ENCODE peak calls at places on chromosomes 3 and 15, in six cellular contexts. F is endodermal cell; Z is AG04450; B is CD8-positive, alpha-beta T cell; D is heart right ventricle; M is CD4-positive, alpha-beta T cell. O is an unnamed sample.

GRCh38 chr3:101976473-101976872 is 127.2 kb downstream of the NFKBIZ start:
- DNase-seq in F (no peak), Z (no peak), B (no peak), D (no peak), M (no peak), O (no peak)

GRCh38 chr15:64412216-64412615 is 24.6 kb downstream of the TRIP4 start:
- DNase-seq in F (no peak), Z (no peak), B (no peak), D (no peak), M (no peak), O (no peak)

GRCh38 chr3:32302601-32303000 is 64.1 kb downstream of the CMTM8 start:
- DNase-seq in F (no peak), Z (no peak), B (no peak), D (no peak), M (no peak), O (no peak)

GRCh38 chr3:48928679-48929078 is 10.0 kb downstream of the ARIH2 start:
- DNase-seq in F (no peak), Z (no peak), B (no peak), D (no peak), M (no peak), O (no peak)

GRCh38 chr3:25665646-25666136 is 984 bp upstream of the TOP2B start:
- DNase-seq in F (no peak), Z (no peak), B (no peak), D (no peak), M (no peak), O (no peak)

GRCh38 chr15:95559875-95560394 is 770.6 kb upstream of the NR2F2 start:
- DNase-seq in F (no peak), Z (peak), B (no peak), D (no peak), M (no peak), O (no peak)

GRCh38 chr3:45528429-45528828 is 66.1 kb upstream of the LIMD1 start:
- DNase-seq in F (no peak), Z (no peak), B (no peak), D (no peak), M (no peak), O (no peak)

GRCh38 chr3:58609990-58610389 is 32.8 kb upstream of the FAM107A start:
- DNase-seq in F (no peak), Z (no peak), B (no peak), D (no peak), M (no peak), O (no peak)

GRCh38 chr3:9916346-9916733 is 558 bp upstream of the IL17RC start:
- DNase-seq in F (no peak), Z (no peak), B (no peak), D (no peak), M (no peak), O (no peak)

GRCh38 chr15:80618666-80619481 is 76.2 kb upstream of the ABHD17C start:
- DNase-seq in F (no peak), Z (no peak), B (no peak), D (no peak), M (no peak), O (no peak)

GRCh38 chr15:74780983-74781672 is 752 bp upstream of the CSK start:
- DNase-seq in F (peak), Z (no peak), B (no peak), D (no peak), M (no peak), O (no peak)

GRCh38 chr3:30751610-30752299 is 142.7 kb downstream of the GADL1 start:
- DNase-seq in F (peak), Z (no peak), B (peak), D (peak), M (peak), O (no peak)

GRCh38 chr3:113039546-113039945 is 48.8 kb downstream of the GTPBP8 start:
- DNase-seq in F (no peak), Z (no peak), B (no peak), D (no peak), M (no peak), O (no peak)

GRCh38 chr3:31957106-31957505 is 24.0 kb downstream of the OSBPL10 start:
- DNase-seq in F (no peak), Z (no peak), B (no peak), D (no peak), M (no peak), O (no peak)

GRCh38 chr3:71579301-71579933 is 4.1 kb downstream of the FOXP1 start:
- DNase-seq in F (no peak), Z (no peak), B (no peak), D (no peak), M (no peak), O (no peak)

GRCh38 chr3:71578045-71578730 is 5.3 kb downstream of the FOXP1 start:
- DNase-seq in F (no peak), Z (no peak), B (no peak), D (no peak), M (no peak), O (no peak)

GRCh38 chr3:71581451-71581980 is 2.0 kb downstream of the FOXP1 start:
- DNase-seq in F (peak), Z (no peak), B (no peak), D (peak), M (peak), O (peak)

GRCh38 chr3:71580636-71581215 is 2.8 kb downstream of the FOXP1 start:
- DNase-seq in F (no peak), Z (no peak), B (no peak), D (no peak), M (no peak), O (no peak)

DNA sequence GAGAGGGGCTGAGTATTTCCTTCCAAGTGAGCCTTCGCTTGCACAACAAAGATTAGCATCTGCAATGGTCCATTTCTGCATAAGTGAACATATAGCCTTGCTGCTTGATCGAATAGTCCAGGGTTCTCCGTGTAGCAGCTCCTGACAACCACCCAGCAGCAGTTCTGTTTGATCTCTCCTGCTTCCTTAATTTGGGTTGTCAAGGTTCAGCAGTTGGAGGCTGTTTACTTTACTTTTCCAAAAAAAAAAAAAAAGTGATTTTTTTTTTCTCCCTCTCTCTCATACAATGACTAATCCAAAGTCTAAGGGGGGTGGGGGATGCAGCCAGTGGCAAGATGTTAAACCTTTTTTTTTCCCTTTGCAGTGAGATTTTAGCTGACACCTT is 3.6 kb downstream of the FOXP1 start:
- DNase-seq in F (no peak), Z (no peak), B (no peak), D (no peak), M (no peak), O (no peak)
- H3K27ac ChIP-seq in F (no peak), Z (no peak), B (no peak), D (peak), M (no peak), O (no peak)

GRCh38 chr3:148953094-148953493 is 38.2 kb upstream of the GYG1 start:
- DNase-seq in F (no peak), Z (no peak), B (no peak), D (no peak), M (no peak), O (no peak)

GRCh38 chr3:148957586-148957985 is 33.8 kb upstream of the GYG1 start:
- DNase-seq in F (peak), Z (no peak), B (no peak), D (no peak), M (no peak), O (no peak)

GRCh38 chr3:148958681-148959080 is 32.7 kb upstream of the GYG1 start:
- DNase-seq in F (no peak), Z (no peak), B (no peak), D (no peak), M (no peak), O (no peak)

GRCh38 chr3:148954981-148955380 is 36.4 kb upstream of the GYG1 start:
- DNase-seq in F (no peak), Z (no peak), B (no peak), D (no peak), M (no peak), O (no peak)

DNA sequence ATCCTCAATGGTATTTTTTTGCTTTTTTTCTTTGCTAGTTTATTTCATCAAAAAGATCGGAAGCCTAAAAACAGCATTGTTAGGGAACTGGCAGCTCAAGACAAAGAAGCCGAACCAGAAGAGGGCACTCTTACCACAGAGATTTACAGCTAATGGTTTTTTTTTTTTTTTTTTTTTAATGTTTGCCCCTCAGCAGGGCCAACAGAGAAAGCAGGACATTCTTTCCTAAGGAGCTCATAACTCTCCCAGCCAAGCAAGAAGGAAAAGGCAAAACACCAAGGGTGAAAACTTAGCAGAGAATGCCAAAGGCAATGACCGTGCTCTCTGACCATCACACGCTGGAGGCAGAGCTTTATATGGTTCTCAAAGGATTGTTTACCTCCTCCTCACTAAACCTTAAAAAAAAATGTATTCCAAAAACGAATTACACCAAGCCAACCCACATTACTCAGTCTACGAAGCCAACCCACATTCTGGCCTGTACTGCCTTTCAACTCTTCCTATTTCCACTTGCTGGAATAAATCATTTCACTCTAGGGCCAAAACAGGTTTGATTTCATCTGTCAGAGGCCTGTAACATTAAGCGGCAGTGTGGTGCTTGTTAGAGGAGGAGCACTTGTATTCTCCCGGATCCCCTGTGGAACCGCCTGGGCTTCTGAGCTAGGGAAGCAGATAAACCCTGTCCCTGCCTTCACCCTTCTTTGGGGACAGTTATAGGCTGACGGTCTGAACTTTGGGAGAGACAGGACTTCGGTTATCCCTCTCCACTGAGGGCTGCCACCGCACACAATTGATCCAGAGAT is 35.6 kb upstream of the GYG1 start:
- DNase-seq in F (peak), Z (peak), B (no peak), D (peak), M (no peak), O (no peak)
- H3K27ac ChIP-seq in F (no peak), Z (peak), B (no peak), D (peak), M (no peak), O (no peak)

GRCh38 chr3:13278783-13279531 is 141.2 kb downstream of the NUP210 start:
- DNase-seq in F (no peak), Z (no peak), B (no peak), D (no peak), M (no peak), O (no peak)

GRCh38 chr3:13276438-13277129 is 143.5 kb downstream of the NUP210 start:
- DNase-seq in F (no peak), Z (no peak), B (no peak), D (no peak), M (no peak), O (no peak)

GRCh38 chr3:13277860-13278531 is 142.1 kb downstream of the NUP210 start:
- DNase-seq in F (no peak), Z (no peak), B (no peak), D (no peak), M (no peak), O (no peak)

GRCh38 chr3:13275376-13276005 is 144.6 kb downstream of the NUP210 start:
- DNase-seq in F (no peak), Z (no peak), B (no peak), D (no peak), M (no peak), O (no peak)

GRCh38 chr3:13277130-13277783 is 142.9 kb downstream of the NUP210 start:
- DNase-seq in F (no peak), Z (no peak), B (no peak), D (no peak), M (no peak), O (no peak)
- H3K27ac ChIP-seq in F (peak), Z (no peak), B (no peak), D (peak), M (no peak), O (peak)

GRCh38 chr3:29313074-29313473 is 32.2 kb downstream of the RBMS3 start:
- DNase-seq in F (no peak), Z (no peak), B (no peak), D (no peak), M (no peak), O (no peak)

GRCh38 chr3:29311805-29312204 is 30.9 kb downstream of the RBMS3 start:
- DNase-seq in F (no peak), Z (no peak), B (no peak), D (no peak), M (no peak), O (no peak)

GRCh38 chr3:29314727-29315088 is 33.8 kb downstream of the RBMS3 start:
- DNase-seq in F (no peak), Z (no peak), B (no peak), D (no peak), M (no peak), O (no peak)

GRCh38 chr3:29310865-29311264 is 30.0 kb downstream of the RBMS3 start:
- DNase-seq in F (no peak), Z (no peak), B (no peak), D (no peak), M (no peak), O (no peak)

GRCh38 chr3:29313981-29314726 is 33.3 kb downstream of the RBMS3 start:
- DNase-seq in F (no peak), Z (no peak), B (no peak), D (no peak), M (no peak), O (no peak)
- H3K27ac ChIP-seq in F (no peak), Z (no peak), B (no peak), D (no peak), M (no peak), O (no peak)

DNA sequence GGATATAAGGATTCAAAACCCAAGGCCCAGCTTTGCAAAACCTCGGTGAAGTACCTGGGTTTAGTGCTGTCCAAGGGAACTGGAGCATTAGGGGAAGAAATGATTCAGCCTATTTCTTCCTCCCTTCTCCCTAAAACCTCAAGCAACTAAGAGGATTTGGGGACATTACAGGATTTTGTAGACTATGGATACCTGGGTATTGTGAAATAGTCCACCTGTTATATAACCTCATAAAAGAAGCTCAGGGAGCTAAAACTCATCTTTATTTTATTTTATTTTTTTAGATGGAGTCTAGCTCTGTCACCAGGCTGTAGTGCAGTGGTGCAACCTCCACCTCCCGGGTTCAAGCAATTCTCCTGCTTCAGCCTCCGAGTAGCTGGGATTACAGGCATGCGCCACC is 8.7 kb upstream of the SMCO1 start:
- DNase-seq in F (no peak), Z (no peak), B (no peak), D (no peak), M (no peak), O (no peak)
- H3K27ac ChIP-seq in F (no peak), Z (no peak), B (no peak), D (no peak), M (no peak), O (no peak)

GRCh38 chr3:126969586-126969985 is 13.3 kb upstream of the PLXNA1 start:
- DNase-seq in F (no peak), Z (no peak), B (no peak), D (no peak), M (no peak), O (no peak)
- H3K27ac ChIP-seq in F (no peak), Z (no peak), B (no peak), D (no peak), M (no peak), O (no peak)

GRCh38 chr3:174016186-174016585 is 618.6 kb downstream of the NLGN1 start:
- DNase-seq in F (no peak), Z (peak), B (no peak), D (no peak), M (no peak), O (no peak)
- H3K27ac ChIP-seq in F (no peak), Z (no peak), B (no peak), D (no peak), M (no peak), O (no peak)

GRCh38 chr3:50517721-50518206 is 14.3 kb upstream of the CACNA2D2 start:
- DNase-seq in F (no peak), Z (no peak), B (no peak), D (no peak), M (no peak), O (no peak)
- H3K27ac ChIP-seq in F (no peak), Z (no peak), B (no peak), D (no peak), M (no peak), O (no peak)

DNA sequence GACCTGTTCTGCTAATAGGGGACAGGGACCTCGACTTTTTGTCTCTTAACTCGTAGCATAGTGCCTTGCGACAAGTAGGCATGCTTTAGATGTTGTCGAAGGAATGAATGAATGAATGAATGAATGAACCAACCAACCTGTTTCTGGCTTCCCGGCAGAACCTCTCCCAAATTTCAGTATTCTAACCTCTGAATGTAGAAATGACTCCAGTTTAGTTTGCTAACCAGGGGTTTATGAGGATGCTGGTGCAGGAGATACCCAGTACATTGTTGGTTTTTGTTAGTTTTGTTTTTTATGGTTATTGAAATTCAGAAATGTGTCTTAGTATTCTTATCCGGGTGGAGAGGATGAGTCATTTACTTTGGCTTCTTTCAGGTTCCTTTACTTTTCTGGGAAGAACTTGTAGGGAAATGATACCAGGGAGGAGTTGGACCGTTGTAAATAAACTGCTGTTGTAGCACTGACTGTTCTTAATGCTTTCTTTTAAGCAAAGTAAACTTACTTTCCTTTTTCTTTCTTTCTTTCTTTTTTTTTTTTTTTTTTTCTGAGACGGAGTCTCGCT is 29.6 kb upstream of the EHHADH start:
- DNase-seq in F (no peak), Z (no peak), B (no peak), D (no peak), M (no peak), O (no peak)
- H3K27ac ChIP-seq in F (no peak), Z (no peak), B (peak), D (no peak), M (no peak), O (no peak)

GRCh38 chr3:130915567-130916292 is 21.8 kb downstream of the ATP2C1 start:
- DNase-seq in F (no peak), Z (no peak), B (no peak), D (no peak), M (no peak), O (no peak)
- H3K27ac ChIP-seq in F (peak), Z (no peak), B (no peak), D (peak), M (no peak), O (no peak)

O was measured in substantia nigra.